ENCODE peak calls at places on chromosome 21, in nine cellular contexts. L, N, J, C, A, S, Y, V and E are unnamed samples.

GRCh38 chr21:40795313-40795712 is 51.6 kb downstream of the DSCAM start:
- DNase-seq in L (no peak), N (no peak), J (no peak), C (no peak), A (no peak), S (no peak), Y (no peak), V (no peak), E (no peak)

GRCh38 chr21:39183272-39184049 is at the start of gene PSMG1:
- DNase-seq in L (peak), N (peak), J (peak), C (peak), A (peak), S (peak), Y (peak), V (peak), E (peak)

GRCh38 chr21:38086580-38086979 is 170.2 kb upstream of the KCNJ15 start:
- DNase-seq in L (no peak), N (no peak), J (no peak), C (no peak), A (no peak), S (no peak), Y (no peak), V (no peak), E (no peak)

GRCh38 chr21:32331444-32332305 is 33.0 kb downstream of the MRAP start:
- DNase-seq in L (no peak), N (no peak), J (no peak), C (no peak), A (no peak), S (peak), Y (no peak), V (no peak), E (no peak)

GRCh38 chr21:37232274-37233018 is 34.7 kb downstream of the VPS26C start:
- DNase-seq in L (no peak), N (no peak), J (no peak), C (no peak), A (no peak), S (no peak), Y (no peak), V (no peak), E (peak)

GRCh38 chr21:38798481-38798882 is 7.2 kb upstream of the ETS2 start:
- DNase-seq in L (no peak), N (no peak), J (no peak), C (no peak), A (no peak), S (no peak), Y (peak), V (no peak), E (peak)

GRCh38 chr21:37447288-37447936 is 80.8 kb downstream of the DYRK1A start:
- DNase-seq in L (no peak), N (no peak), J (no peak), C (no peak), A (no peak), S (no peak), Y (no peak), V (no peak), E (no peak)

GRCh38 chr21:34733866-34734265 is 65.1 kb downstream of the CLIC6 start:
- DNase-seq in L (no peak), N (no peak), J (no peak), C (no peak), A (no peak), S (no peak), Y (no peak), V (no peak), E (no peak)

GRCh38 chr21:40512590-40512989 is 334.4 kb downstream of the DSCAM start:
- DNase-seq in L (peak), N (no peak), J (no peak), C (no peak), A (no peak), S (no peak), Y (peak), V (no peak), E (no peak)

GRCh38 chr21:26405735-26406361 is 167.2 kb downstream of the CYYR1 start:
- DNase-seq in L (peak), N (no peak), J (no peak), C (no peak), A (peak), S (no peak), Y (peak), V (peak), E (peak)

GRCh38 chr21:44767834-44768831 is 33.5 kb downstream of the UBE2G2 start:
- DNase-seq in L (no peak), N (no peak), J (no peak), C (no peak), A (peak), S (no peak), Y (no peak), V (no peak), E (no peak)

GRCh38 chr21:41774467-41775151 is 7.8 kb upstream of the RIPK4 start:
- DNase-seq in L (no peak), N (no peak), J (no peak), C (no peak), A (no peak), S (no peak), Y (no peak), V (no peak), E (no peak)

GRCh38 chr21:43608225-43608624 is 51.1 kb downstream of the HSF2BP start:
- DNase-seq in L (no peak), N (no peak), J (no peak), C (no peak), A (no peak), S (no peak), Y (no peak), V (no peak), E (no peak)

GRCh38 chr21:35646606-35647005 is 413.7 kb downstream of the SETD4 start:
- DNase-seq in L (no peak), N (no peak), J (no peak), C (no peak), A (no peak), S (no peak), Y (no peak), V (no peak), E (no peak)

GRCh38 chr21:42039470-42039901 is 29.3 kb upstream of the ZBTB21 start:
- DNase-seq in L (no peak), N (no peak), J (no peak), C (no peak), A (no peak), S (no peak), Y (no peak), V (no peak), E (no peak)

GRCh38 chr21:44869860-44870747 is 3.4 kb downstream of the PTTG1IP start:
- DNase-seq in L (no peak), N (no peak), J (peak), C (no peak), A (no peak), S (no peak), Y (no peak), V (peak), E (no peak)

GRCh38 chr21:28375708-28376385 is 616.8 kb downstream of the LTN1 start:
- DNase-seq in L (no peak), N (no peak), J (peak), C (no peak), A (no peak), S (no peak), Y (no peak), V (peak), E (no peak)

GRCh38 chr21:36396314-36396713 is 11.1 kb downstream of the CHAF1B start:
- DNase-seq in L (no peak), N (no peak), J (no peak), C (no peak), A (no peak), S (no peak), Y (no peak), V (no peak), E (no peak)

GRCh38 chr21:35106246-35106835 is 57.2 kb upstream of the RUNX1 start:
- DNase-seq in L (no peak), N (no peak), J (no peak), C (no peak), A (no peak), S (no peak), Y (no peak), V (no peak), E (no peak)

GRCh38 chr21:42533306-42533962 is 19.8 kb downstream of the SLC37A1 start:
- DNase-seq in L (no peak), N (no peak), J (no peak), C (no peak), A (no peak), S (peak), Y (no peak), V (no peak), E (no peak)

GRCh38 chr21:17612023-17612564 is 607 bp downstream of the BTG3 start:
- DNase-seq in L (peak), N (no peak), J (no peak), C (peak), A (peak), S (peak), Y (no peak), V (no peak), E (peak)

GRCh38 chr21:39726133-39726532 is 18.9 kb upstream of the IGSF5 start:
- DNase-seq in L (no peak), N (no peak), J (no peak), C (no peak), A (no peak), S (no peak), Y (no peak), V (no peak), E (no peak)

GRCh38 chr21:28633803-28634572 is 358.7 kb downstream of the LTN1 start:
- DNase-seq in L (no peak), N (no peak), J (peak), C (no peak), A (no peak), S (no peak), Y (no peak), V (no peak), E (no peak)

GRCh38 chr21:41815652-41816582 is 49.1 kb upstream of the RIPK4 start:
- DNase-seq in L (no peak), N (no peak), J (no peak), C (no peak), A (no peak), S (no peak), Y (no peak), V (no peak), E (no peak)

GRCh38 chr21:23968722-23969647 is 1638.3 kb downstream of the MRPL39 start:
- DNase-seq in L (peak), N (peak), J (no peak), C (no peak), A (peak), S (peak), Y (peak), V (peak), E (peak)

GRCh38 chr21:20998456-20998789 is 214 bp downstream of the NCAM2 start:
- DNase-seq in L (no peak), N (no peak), J (no peak), C (no peak), A (no peak), S (no peak), Y (no peak), V (no peak), E (no peak)

GRCh38 chr21:43734830-43735229 is 15.9 kb downstream of the PDXK start:
- DNase-seq in L (no peak), N (no peak), J (no peak), C (no peak), A (no peak), S (no peak), Y (no peak), V (no peak), E (no peak)

GRCh38 chr21:44998621-44999427 is 59.0 kb downstream of the SLX9 start:
- DNase-seq in L (no peak), N (no peak), J (no peak), C (no peak), A (no peak), S (no peak), Y (no peak), V (no peak), E (no peak)